ENCODE peak calls at places on chromosomes 7 and 10, in five cellular contexts. B, X, Y, S and E are unnamed samples.

GRCh38 chr10:74921744-74922143 is 95.3 kb downstream of the KAT6B start:
- DNase-seq in B (peak; percentile 85), X (no peak), Y (no peak), S (no peak), E (no peak)

GRCh38 chr10:35874326-35875070 is 232.4 kb upstream of the FZD8 start:
- DNase-seq in B (peak; percentile 21), X (no peak), Y (no peak), S (no peak), E (no peak)

GRCh38 chr10:810351-810846 is 120.9 kb upstream of the DIP2C start:
- DNase-seq in B (peak; percentile 49), X (no peak), Y (no peak), S (no peak), E (no peak)

GRCh38 chr10:12833451-12833850 is 168.1 kb downstream of the CCDC3 start:
- DNase-seq in B (no peak), X (no peak), Y (no peak), S (no peak), E (no peak)

GRCh38 chr7:30476401-30477145 is 2.0 kb downstream of the NOD1 start:
- DNase-seq in B (no peak), X (no peak), Y (no peak), S (no peak), E (no peak)

GRCh38 chr7:33334349-33334748 is 205.0 kb downstream of the BBS9 start:
- DNase-seq in B (peak; percentile 60), X (no peak), Y (peak; percentile 36), S (no peak), E (peak; percentile 11)

GRCh38 chr7:69934475-69934903 is 336.2 kb downstream of the AUTS2 start:
- DNase-seq in B (no peak), X (no peak), Y (no peak), S (no peak), E (no peak)

GRCh38 chr10:3660753-3661152 is 124.3 kb downstream of the KLF6 start:
- DNase-seq in B (no peak), X (no peak), Y (no peak), S (no peak), E (no peak)

GRCh38 chr7:32892521-32893224 is 1.1 kb upstream of the KBTBD2 start:
- DNase-seq in B (peak; percentile 73), X (peak; percentile 45), Y (peak; percentile 65), S (peak; percentile 36), E (no peak)

GRCh38 chr7:103966593-103967277 is 22.7 kb downstream of the RELN start:
- DNase-seq in B (no peak), X (no peak), Y (no peak), S (no peak), E (no peak)

GRCh38 chr10:109997233-109997632 is 10.6 kb upstream of the ADD3 start:
- DNase-seq in B (no peak), X (no peak), Y (no peak), S (no peak), E (no peak)

GRCh38 chr7:54880326-54880989 is 121.4 kb upstream of the SEC61G start:
- DNase-seq in B (no peak), X (no peak), Y (no peak), S (no peak), E (no peak)

GRCh38 chr10:30980951-30981616 is 50.6 kb downstream of the ZNF438 start:
- DNase-seq in B (peak; percentile 63), X (peak; percentile 76), Y (no peak), S (no peak), E (no peak)

GRCh38 chr7:22147113-22147512 is 201.4 kb upstream of the CDCA7L start:
- DNase-seq in B (peak; percentile 26), X (no peak), Y (no peak), S (no peak), E (no peak)

GRCh38 chr10:69703766-69704191 is 73.7 kb downstream of the FAM241B start:
- DNase-seq in B (peak; percentile 98), X (no peak), Y (no peak), S (no peak), E (no peak)

GRCh38 chr7:64494912-64495461 is 67.9 kb downstream of the ZNF680 start:
- DNase-seq in B (no peak), X (no peak), Y (no peak), S (no peak), E (no peak)

GRCh38 chr10:107264742-107265141 is 100.2 kb upstream of the SORCS1 start:
- DNase-seq in B (no peak), X (no peak), Y (peak; percentile 3), S (no peak), E (no peak)

GRCh38 chr10:132421377-132422168 is 24.6 kb downstream of the PWWP2B start:
- DNase-seq in B (peak; percentile 50), X (peak; percentile 74), Y (no peak), S (peak; percentile 82), E (no peak)

GRCh38 chr10:131109746-131110145 is 201.8 kb downstream of the TCERG1L start:
- DNase-seq in B (no peak), X (no peak), Y (no peak), S (no peak), E (no peak)

GRCh38 chr7:59986-60675 is 132.2 kb upstream of the FAM20C start:
- DNase-seq in B (no peak), X (no peak), Y (no peak), S (no peak), E (no peak)

GRCh38 chr10:122632561-122632960 is 67.1 kb downstream of the C10orf120 start:
- DNase-seq in B (no peak), X (no peak), Y (no peak), S (no peak), E (no peak)

GRCh38 chr7:12749746-12750145 is 62.3 kb downstream of the ARL4A start:
- DNase-seq in B (no peak), X (no peak), Y (no peak), S (no peak), E (no peak)

GRCh38 chr7:106367664-106368063 is 82.9 kb upstream of the NAMPT start:
- DNase-seq in B (no peak), X (no peak), Y (no peak), S (no peak), E (no peak)

GRCh38 chr7:128188396-128189230 is 52.5 kb upstream of the LEP start:
- DNase-seq in B (no peak), X (peak; percentile 1), Y (no peak), S (no peak), E (no peak)

GRCh38 chr10:127345231-127345965 is 149.0 kb upstream of the INSYN2A start:
- DNase-seq in B (no peak), X (no peak), Y (no peak), S (no peak), E (no peak)

GRCh38 chr10:4103586-4103985 is 318.6 kb upstream of the KLF6 start:
- DNase-seq in B (no peak), X (peak; percentile 69), Y (no peak), S (no peak), E (no peak)

GRCh38 chr10:77965294-77965693 is 38.7 kb upstream of the DLG5 start:
- DNase-seq in B (peak; percentile 58), X (no peak), Y (no peak), S (no peak), E (no peak)

GRCh38 chr7:6359021-6359420 is 86.6 kb upstream of the CYTH3 start:
- DNase-seq in B (no peak), X (no peak), Y (peak; percentile 21), S (no peak), E (no peak)

GRCh38 chr7:107711301-107711700 is 32.6 kb upstream of the CBLL1 start:
- DNase-seq in B (peak; percentile 54), X (no peak), Y (no peak), S (no peak), E (no peak)

GRCh38 chr10:122291739-122292138 is 20.6 kb downstream of the BTBD16 start:
- DNase-seq in B (no peak), X (no peak), Y (no peak), S (no peak), E (no peak)

GRCh38 chr10:10092581-10092980 is 925.1 kb upstream of the CELF2 start:
- DNase-seq in B (peak; percentile 66), X (no peak), Y (no peak), S (no peak), E (no peak)

GRCh38 chr10:49769692-49770091 is 7.6 kb upstream of the OGDHL start:
- DNase-seq in B (no peak), X (no peak), Y (no peak), S (no peak), E (no peak)

GRCh38 chr10:49768731-49769130 is 6.6 kb upstream of the OGDHL start:
- DNase-seq in B (no peak), X (no peak), Y (no peak), S (no peak), E (no peak)

GRCh38 chr10:49767752-49768151 is 5.6 kb upstream of the OGDHL start:
- DNase-seq in B (no peak), X (no peak), Y (no peak), S (no peak), E (no peak)

GRCh38 chr10:49766484-49766883 is 4.4 kb upstream of the OGDHL start:
- DNase-seq in B (no peak), X (no peak), Y (no peak), S (no peak), E (no peak)

GRCh38 chr10:49768329-49768728 is 6.2 kb upstream of the OGDHL start:
- DNase-seq in B (no peak), X (no peak), Y (no peak), S (no peak), E (no peak)
- H3K4me3 ChIP-seq in B (no peak overlapping the region), X (no peak overlapping the region), Y (no peak overlapping the region), S (no peak overlapping the region), E (no peak overlapping the region)

GRCh38 chr7:76278540-76278939 is 23.9 kb upstream of the HSPB1 start:
- DNase-seq in B (no peak), X (no peak), Y (peak; percentile 35), S (no peak), E (peak; percentile 37)
- H3K4me3 ChIP-seq in B (no peak overlapping the region), X (no peak overlapping the region), Y (no peak overlapping the region), S (no peak overlapping the region), E (no peak overlapping the region)

GRCh38 chr7:158975526-158976467 is 119.4 kb downstream of the DYNC2I1 start:
- DNase-seq in B (no peak), X (no peak), Y (peak; percentile 35), S (no peak), E (peak; percentile 82)

GRCh38 chr7:158979023-158979529 is 122.7 kb downstream of the DYNC2I1 start:
- DNase-seq in B (no peak), X (no peak), Y (no peak), S (no peak), E (no peak)

GRCh38 chr7:158976468-158976848 is 120.1 kb downstream of the DYNC2I1 start:
- DNase-seq in B (no peak), X (no peak), Y (peak; percentile 34), S (no peak), E (peak; percentile 19)

GRCh38 chr7:158979635-158980351 is 123.4 kb downstream of the DYNC2I1 start:
- DNase-seq in B (no peak), X (no peak), Y (no peak), S (no peak), E (no peak)

GRCh38 chr7:158976849-158977593 is 120.7 kb downstream of the DYNC2I1 start:
- DNase-seq in B (peak; percentile 81), X (peak; percentile 78), Y (peak; percentile 85), S (peak; percentile 90), E (peak; percentile 88)
- H3K4me3 ChIP-seq in B (peak overlapping the region; percentile 55), X (no peak overlapping the region), Y (peak overlapping the region; percentile 60), S (peak overlapping the region; percentile 7), E (peak overlapping the region; percentile 52)

DNA sequence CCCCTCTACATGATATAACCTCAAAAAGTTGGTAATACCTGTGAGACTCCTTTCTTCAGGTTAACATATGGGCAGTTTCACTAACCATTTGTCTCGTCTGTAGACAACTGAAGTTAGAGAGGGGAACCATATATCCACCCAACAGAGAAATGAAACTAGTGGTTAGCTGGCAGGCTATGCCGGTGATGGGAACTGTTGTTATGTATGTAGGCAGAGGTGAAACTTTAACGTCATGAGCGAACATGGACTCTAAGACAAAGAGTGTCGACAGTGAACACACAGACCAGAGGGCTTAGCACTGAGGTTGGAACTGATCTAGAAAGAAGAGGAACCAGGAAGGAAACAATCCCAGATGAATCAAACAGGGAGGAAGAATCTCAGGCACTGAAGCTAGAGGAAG is 112.4 kb downstream of the ELMO1 start:
- DNase-seq in B (no peak), X (no peak), Y (peak; percentile 93), S (peak; percentile 65), E (no peak)
- H3K4me3 ChIP-seq in B (no peak overlapping the region), X (no peak overlapping the region), Y (peak overlapping the region; percentile 40), S (no peak overlapping the region), E (no peak overlapping the region)